ENCODE peak calls at places on chromosomes 7 and 10, in nine cellular contexts. One of them, this sample, is unnamed.

GRCh38 chr7:128021361-128021760 is 9.9 kb downstream of the LRRC4 start:
- DNase-seq in psoas muscle: no peak
- DNase-seq in left ventricle myocardium inferior: no peak
- DNase-seq in bronchial epithelial cell: peak
- DNase-seq in tibial artery: no peak
- DNase-seq in lower leg skin: no peak
- DNase-seq in thoracic aorta: no peak
- DNase-seq in cardiac fibroblast: no peak
- DNase-seq in progenitor cell of endocrine pancreas: no peak
- DNase-seq in this sample: no peak

GRCh38 chr7:43756368-43757072 is 2.0 kb upstream of the BLVRA start:
- DNase-seq in psoas muscle: no peak
- DNase-seq in left ventricle myocardium inferior: no peak
- DNase-seq in bronchial epithelial cell: peak
- DNase-seq in tibial artery: no peak
- DNase-seq in lower leg skin: peak
- DNase-seq in thoracic aorta: no peak
- DNase-seq in cardiac fibroblast: peak
- DNase-seq in progenitor cell of endocrine pancreas: no peak
- DNase-seq in this sample: no peak

GRCh38 chr10:124741281-124741921 is 2.8 kb downstream of the FAM53B start:
- DNase-seq in psoas muscle: peak
- DNase-seq in left ventricle myocardium inferior: peak
- DNase-seq in bronchial epithelial cell: peak
- DNase-seq in tibial artery: peak
- DNase-seq in lower leg skin: peak
- DNase-seq in thoracic aorta: peak
- DNase-seq in cardiac fibroblast: peak
- DNase-seq in progenitor cell of endocrine pancreas: peak
- DNase-seq in this sample: peak

GRCh38 chr10:125158528-125159485 is 1.6 kb downstream of the CTBP2 start:
- DNase-seq in psoas muscle: peak
- DNase-seq in left ventricle myocardium inferior: peak
- DNase-seq in bronchial epithelial cell: no peak
- DNase-seq in tibial artery: peak
- DNase-seq in lower leg skin: peak
- DNase-seq in thoracic aorta: no peak
- DNase-seq in cardiac fibroblast: peak
- DNase-seq in progenitor cell of endocrine pancreas: no peak
- DNase-seq in this sample: peak

GRCh38 chr10:120824864-120825263 is 26.3 kb upstream of the WDR11 start:
- DNase-seq in psoas muscle: no peak
- DNase-seq in left ventricle myocardium inferior: no peak
- DNase-seq in bronchial epithelial cell: peak
- DNase-seq in tibial artery: no peak
- DNase-seq in lower leg skin: no peak
- DNase-seq in thoracic aorta: no peak
- DNase-seq in cardiac fibroblast: peak
- DNase-seq in progenitor cell of endocrine pancreas: no peak
- DNase-seq in this sample: no peak

GRCh38 chr10:73117976-73118743 is 7.9 kb downstream of the NUDT13 start:
- DNase-seq in psoas muscle: no peak
- DNase-seq in left ventricle myocardium inferior: no peak
- DNase-seq in bronchial epithelial cell: peak
- DNase-seq in tibial artery: no peak
- DNase-seq in lower leg skin: no peak
- DNase-seq in thoracic aorta: no peak
- DNase-seq in cardiac fibroblast: peak
- DNase-seq in progenitor cell of endocrine pancreas: no peak
- DNase-seq in this sample: no peak

GRCh38 chr10:51035344-51035743 is 38.9 kb upstream of the PRKG1 start:
- DNase-seq in psoas muscle: no peak
- DNase-seq in left ventricle myocardium inferior: no peak
- DNase-seq in bronchial epithelial cell: no peak
- DNase-seq in tibial artery: no peak
- DNase-seq in lower leg skin: no peak
- DNase-seq in thoracic aorta: no peak
- DNase-seq in cardiac fibroblast: no peak
- DNase-seq in progenitor cell of endocrine pancreas: no peak
- DNase-seq in this sample: no peak

GRCh38 chr10:71589617-71590551 is 129.7 kb downstream of the C10orf105 start:
- DNase-seq in psoas muscle: no peak
- DNase-seq in left ventricle myocardium inferior: no peak
- DNase-seq in bronchial epithelial cell: peak
- DNase-seq in tibial artery: no peak
- DNase-seq in lower leg skin: no peak
- DNase-seq in thoracic aorta: no peak
- DNase-seq in cardiac fibroblast: no peak
- DNase-seq in progenitor cell of endocrine pancreas: no peak
- DNase-seq in this sample: no peak

GRCh38 chr10:51169111-51169510 is 94.8 kb downstream of the PRKG1 start:
- DNase-seq in psoas muscle: no peak
- DNase-seq in left ventricle myocardium inferior: no peak
- DNase-seq in bronchial epithelial cell: no peak
- DNase-seq in tibial artery: no peak
- DNase-seq in lower leg skin: no peak
- DNase-seq in thoracic aorta: no peak
- DNase-seq in cardiac fibroblast: no peak
- DNase-seq in progenitor cell of endocrine pancreas: no peak
- DNase-seq in this sample: no peak

GRCh38 chr7:4707134-4707651 is 25.1 kb downstream of the FOXK1 start:
- DNase-seq in psoas muscle: no peak
- DNase-seq in left ventricle myocardium inferior: no peak
- DNase-seq in bronchial epithelial cell: no peak
- DNase-seq in tibial artery: no peak
- DNase-seq in lower leg skin: no peak
- DNase-seq in thoracic aorta: no peak
- DNase-seq in cardiac fibroblast: no peak
- DNase-seq in progenitor cell of endocrine pancreas: no peak
- DNase-seq in this sample: no peak

GRCh38 chr10:86710987-86711236 is 42.6 kb downstream of the LDB3 start:
- DNase-seq in psoas muscle: no peak
- DNase-seq in left ventricle myocardium inferior: no peak
- DNase-seq in bronchial epithelial cell: no peak
- DNase-seq in tibial artery: no peak
- DNase-seq in lower leg skin: no peak
- DNase-seq in thoracic aorta: no peak
- DNase-seq in cardiac fibroblast: no peak
- DNase-seq in progenitor cell of endocrine pancreas: no peak
- DNase-seq in this sample: no peak
- TF ChIP-seq CTCF in psoas muscle: no peak
- TF ChIP-seq CTCF in left ventricle myocardium inferior: no peak
- TF ChIP-seq CTCF in bronchial epithelial cell: no peak
- TF ChIP-seq CTCF in tibial artery: no peak
- TF ChIP-seq CTCF in lower leg skin: no peak
- TF ChIP-seq CTCF in thoracic aorta: no peak
- TF ChIP-seq CTCF in cardiac fibroblast: no peak
- TF ChIP-seq CTCF in progenitor cell of endocrine pancreas: no peak
- TF ChIP-seq CTCF in this sample: no peak

DNA sequence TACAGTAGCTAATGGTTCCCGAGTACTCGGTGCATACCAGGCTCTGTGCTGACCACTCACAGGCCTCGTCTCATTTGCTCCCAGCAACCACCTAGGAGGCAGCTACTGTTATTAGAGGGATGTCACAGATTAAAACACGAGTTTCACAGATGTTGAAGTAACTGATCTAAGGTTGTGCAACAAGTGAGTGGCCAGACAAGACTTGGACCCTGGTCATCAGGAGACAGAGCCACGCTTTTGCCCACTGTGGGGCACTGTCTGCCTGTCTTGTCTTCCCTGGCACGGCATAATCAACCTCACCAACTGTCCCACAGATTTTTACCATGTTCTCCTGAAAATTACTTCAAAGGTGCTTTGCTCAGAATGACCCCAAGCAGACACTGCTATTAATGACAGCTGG is 111.6 kb upstream of the HABP2 start:
- DNase-seq in psoas muscle: no peak
- DNase-seq in left ventricle myocardium inferior: no peak
- DNase-seq in bronchial epithelial cell: peak
- DNase-seq in tibial artery: no peak
- DNase-seq in lower leg skin: peak
- DNase-seq in thoracic aorta: no peak
- DNase-seq in cardiac fibroblast: no peak
- DNase-seq in progenitor cell of endocrine pancreas: no peak
- DNase-seq in this sample: no peak
- TF ChIP-seq CTCF in psoas muscle: peak
- TF ChIP-seq CTCF in left ventricle myocardium inferior: no peak
- TF ChIP-seq CTCF in bronchial epithelial cell: peak
- TF ChIP-seq CTCF in tibial artery: peak
- TF ChIP-seq CTCF in lower leg skin: no peak
- TF ChIP-seq CTCF in thoracic aorta: no peak
- TF ChIP-seq CTCF in cardiac fibroblast: no peak
- TF ChIP-seq CTCF in progenitor cell of endocrine pancreas: no peak
- TF ChIP-seq CTCF in this sample: no peak

DNA sequence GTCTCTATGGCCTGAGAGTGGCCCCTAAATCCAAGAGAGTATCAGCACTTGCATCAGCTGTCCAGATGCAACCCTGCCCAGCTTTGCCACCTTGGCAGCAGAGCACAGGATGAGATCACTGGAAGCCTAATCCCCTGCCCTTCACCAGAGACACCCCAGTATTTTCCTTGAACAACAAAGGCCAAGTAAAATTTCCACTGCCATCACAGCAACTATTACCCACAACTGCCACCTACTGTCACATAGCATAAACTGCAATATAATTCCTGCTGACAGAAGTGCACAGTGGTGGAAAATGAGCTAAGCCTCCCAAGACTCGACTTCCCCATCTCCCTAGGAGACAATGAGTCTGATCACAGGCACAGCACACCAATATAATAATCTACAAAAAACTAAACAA is 462.8 kb upstream of the ZWINT start:
- DNase-seq in psoas muscle: no peak
- DNase-seq in left ventricle myocardium inferior: no peak
- DNase-seq in bronchial epithelial cell: peak
- DNase-seq in tibial artery: no peak
- DNase-seq in lower leg skin: no peak
- DNase-seq in thoracic aorta: no peak
- DNase-seq in cardiac fibroblast: no peak
- DNase-seq in progenitor cell of endocrine pancreas: no peak
- DNase-seq in this sample: no peak
- TF ChIP-seq CTCF in psoas muscle: no peak
- TF ChIP-seq CTCF in left ventricle myocardium inferior: no peak
- TF ChIP-seq CTCF in bronchial epithelial cell: peak
- TF ChIP-seq CTCF in tibial artery: no peak
- TF ChIP-seq CTCF in lower leg skin: no peak
- TF ChIP-seq CTCF in thoracic aorta: no peak
- TF ChIP-seq CTCF in cardiac fibroblast: peak
- TF ChIP-seq CTCF in progenitor cell of endocrine pancreas: peak
- TF ChIP-seq CTCF in this sample: no peak

GRCh38 chr10:63901228-63901627 is 380.0 kb downstream of the REEP3 start:
- DNase-seq in psoas muscle: no peak
- DNase-seq in left ventricle myocardium inferior: no peak
- DNase-seq in bronchial epithelial cell: no peak
- DNase-seq in tibial artery: no peak
- DNase-seq in lower leg skin: no peak
- DNase-seq in thoracic aorta: no peak
- DNase-seq in cardiac fibroblast: no peak
- DNase-seq in progenitor cell of endocrine pancreas: no peak
- DNase-seq in this sample: no peak
- TF ChIP-seq CTCF in psoas muscle: no peak
- TF ChIP-seq CTCF in left ventricle myocardium inferior: no peak
- TF ChIP-seq CTCF in bronchial epithelial cell: peak
- TF ChIP-seq CTCF in tibial artery: no peak
- TF ChIP-seq CTCF in lower leg skin: no peak
- TF ChIP-seq CTCF in thoracic aorta: no peak
- TF ChIP-seq CTCF in cardiac fibroblast: peak
- TF ChIP-seq CTCF in progenitor cell of endocrine pancreas: peak
- TF ChIP-seq CTCF in this sample: no peak

GRCh38 chr10:114397651-114398145 is 6.6 kb downstream of the AFAP1L2 start:
- DNase-seq in psoas muscle: no peak
- DNase-seq in left ventricle myocardium inferior: no peak
- DNase-seq in bronchial epithelial cell: no peak
- DNase-seq in tibial artery: no peak
- DNase-seq in lower leg skin: no peak
- DNase-seq in thoracic aorta: no peak
- DNase-seq in cardiac fibroblast: peak
- DNase-seq in progenitor cell of endocrine pancreas: no peak
- DNase-seq in this sample: peak
- TF ChIP-seq CTCF in psoas muscle: no peak
- TF ChIP-seq CTCF in left ventricle myocardium inferior: no peak
- TF ChIP-seq CTCF in bronchial epithelial cell: no peak
- TF ChIP-seq CTCF in tibial artery: no peak
- TF ChIP-seq CTCF in lower leg skin: no peak
- TF ChIP-seq CTCF in thoracic aorta: no peak
- TF ChIP-seq CTCF in cardiac fibroblast: no peak
- TF ChIP-seq CTCF in progenitor cell of endocrine pancreas: no peak
- TF ChIP-seq CTCF in this sample: no peak

GRCh38 chr10:11949152-11949551 is 93.5 kb downstream of the UPF2 start:
- DNase-seq in psoas muscle: no peak
- DNase-seq in left ventricle myocardium inferior: no peak
- DNase-seq in bronchial epithelial cell: no peak
- DNase-seq in tibial artery: no peak
- DNase-seq in lower leg skin: no peak
- DNase-seq in thoracic aorta: no peak
- DNase-seq in cardiac fibroblast: no peak
- DNase-seq in progenitor cell of endocrine pancreas: no peak
- DNase-seq in this sample: no peak
- TF ChIP-seq CTCF in psoas muscle: no peak
- TF ChIP-seq CTCF in left ventricle myocardium inferior: no peak
- TF ChIP-seq CTCF in bronchial epithelial cell: no peak
- TF ChIP-seq CTCF in tibial artery: no peak
- TF ChIP-seq CTCF in lower leg skin: no peak
- TF ChIP-seq CTCF in thoracic aorta: no peak
- TF ChIP-seq CTCF in cardiac fibroblast: no peak
- TF ChIP-seq CTCF in progenitor cell of endocrine pancreas: no peak
- TF ChIP-seq CTCF in this sample: no peak

This sample was measured in right atrium auricular region.